ENCODE peak calls at places on chromosome 3, in eight cellular contexts. G is fibroblast of mammary gland, P is PC-3, K is brain microvascular endothelial cell, H is AG10803, L is upper lobe of right lung, W is fibroblast of the aortic adventitia, X is neural progenitor cell. V is an unnamed sample.

GRCh38 chr3:99868438-99868723 is 50.7 kb downstream of the CMSS1 start:
- DNase-seq in G (peak), W (no peak), L (no peak), K (no peak), P (peak), X (no peak), H (no peak), V (peak)

GRCh38 chr3:57864853-57865252 is 108.7 kb downstream of the SLMAP start:
- DNase-seq in L (no peak), K (peak), W (peak), G (peak), H (peak), P (peak), X (no peak), V (peak)

GRCh38 chr3:18100126-18100525 is 325.0 kb downstream of the SATB1 start:
- DNase-seq in K (no peak), P (peak), X (no peak), L (no peak), H (no peak), W (peak), G (peak), V (peak)

GRCh38 chr3:14352002-14352627 is 50.3 kb upstream of the SLC6A6 start:
- DNase-seq in P (peak), H (no peak), G (peak), K (no peak), W (no peak), L (no peak), X (no peak), V (peak)

GRCh38 chr3:11774296-11774877 is 72.3 kb downstream of the TAMM41 start:
- DNase-seq in L (peak), W (peak), P (peak), H (peak), X (peak), G (peak), K (peak), V (peak)

GRCh38 chr3:35523838-35524237 is 115.5 kb upstream of the ARPP21 start:
- DNase-seq in X (no peak), P (peak), W (peak), K (peak), H (no peak), L (no peak), G (no peak), V (peak)

GRCh38 chr3:158167737-158168469 is 58.0 kb downstream of the RSRC1 start:
- DNase-seq in G (peak), W (peak), P (peak), H (peak), L (no peak), K (peak), X (no peak), V (peak)

GRCh38 chr3:104032283-104032682 is 1334.4 kb upstream of the ALCAM start:
- DNase-seq in G (no peak), P (no peak), K (peak), W (no peak), X (no peak), H (peak), L (no peak), V (no peak)

GRCh38 chr3:107368999-107369398 is 8.2 kb upstream of the CCDC54 start:
- DNase-seq in X (no peak), G (no peak), P (no peak), W (no peak), K (no peak), H (no peak), L (no peak), V (no peak)

GRCh38 chr3:24047513-24047912 is 102.4 kb downstream of the NR1D2 start:
- DNase-seq in P (no peak), H (no peak), K (no peak), X (no peak), W (no peak), G (no peak), L (no peak), V (no peak)

GRCh38 chr3:139346771-139347170 is 3.0 kb downstream of the MRPS22 start:
- DNase-seq in K (no peak), X (no peak), P (no peak), L (no peak), W (no peak), H (no peak), G (no peak), V (no peak)

GRCh38 chr3:136276049-136276755 is 26.1 kb downstream of the PCCB start:
- DNase-seq in H (peak), W (no peak), X (no peak), K (peak), P (no peak), L (no peak), G (no peak), V (no peak)

GRCh38 chr3:140579260-140579659 is 98.6 kb upstream of the TRIM42 start:
- DNase-seq in G (no peak), P (no peak), W (no peak), X (no peak), H (no peak), L (no peak), K (no peak), V (no peak)

GRCh38 chr3:195662-196061 is 901 bp upstream of the CHL1 start:
- DNase-seq in H (no peak), L (no peak), K (no peak), G (no peak), P (no peak), W (no peak), X (peak), V (no peak)

GRCh38 chr3:15753056-15753710 is 44.6 kb downstream of the ANKRD28 start:
- DNase-seq in H (no peak), L (no peak), W (no peak), X (peak), G (no peak), P (peak), K (no peak), V (no peak)

GRCh38 chr3:133930341-133930933 is 34.8 kb upstream of the RAB6B start:
- DNase-seq in L (no peak), P (peak), K (peak), X (peak), H (peak), W (peak), G (peak), V (peak)

GRCh38 chr3:36803096-36803811 is 38.9 kb upstream of the DCLK3 start:
- DNase-seq in X (no peak), W (no peak), G (no peak), K (no peak), P (no peak), L (no peak), H (no peak), V (no peak)

DNA sequence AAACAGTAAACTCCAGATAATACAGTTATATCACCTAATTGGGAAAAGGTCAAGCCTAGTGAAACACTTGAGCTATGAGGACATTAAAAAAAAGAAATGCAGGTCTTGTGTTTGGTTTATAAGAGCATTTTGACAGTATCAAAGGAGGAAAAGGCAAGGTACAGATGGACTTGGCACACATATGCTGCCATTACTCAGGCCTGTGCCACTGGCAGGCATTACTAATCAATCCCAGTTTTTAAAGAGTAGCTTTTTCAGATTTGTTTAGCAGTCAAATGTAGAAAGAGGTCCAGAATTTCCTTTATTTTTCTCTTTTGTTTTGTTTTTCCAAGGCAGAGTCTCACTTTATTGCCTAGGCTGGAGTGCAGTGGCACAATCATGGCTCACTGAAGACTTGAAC is 38.9 kb downstream of the MDFIC2 start:
- DNase-seq in L (no peak), W (peak), P (no peak), G (peak), H (no peak), X (no peak), K (no peak), V (peak)
- H3K4me3 ChIP-seq in L (no peak), W (no peak), P (no peak), G (no peak), H (no peak), X (no peak), K (no peak), V (no peak)

GRCh38 chr3:114409291-114409690 is 115.5 kb downstream of the TIGIT start:
- DNase-seq in X (no peak), K (no peak), G (no peak), P (no peak), H (no peak), W (no peak), L (no peak), V (no peak)

GRCh38 chr3:114417265-114417664 is 123.4 kb downstream of the TIGIT start:
- DNase-seq in L (no peak), G (no peak), K (no peak), X (no peak), W (no peak), H (peak), P (no peak), V (no peak)

GRCh38 chr3:114411292-114411691 is 117.5 kb downstream of the TIGIT start:
- DNase-seq in K (no peak), X (no peak), P (no peak), L (no peak), H (peak), G (peak), W (peak), V (peak)

GRCh38 chr3:114408763-114409162 is 114.9 kb downstream of the TIGIT start:
- DNase-seq in G (peak), P (no peak), H (no peak), K (no peak), L (no peak), X (peak), W (no peak), V (no peak)

DNA sequence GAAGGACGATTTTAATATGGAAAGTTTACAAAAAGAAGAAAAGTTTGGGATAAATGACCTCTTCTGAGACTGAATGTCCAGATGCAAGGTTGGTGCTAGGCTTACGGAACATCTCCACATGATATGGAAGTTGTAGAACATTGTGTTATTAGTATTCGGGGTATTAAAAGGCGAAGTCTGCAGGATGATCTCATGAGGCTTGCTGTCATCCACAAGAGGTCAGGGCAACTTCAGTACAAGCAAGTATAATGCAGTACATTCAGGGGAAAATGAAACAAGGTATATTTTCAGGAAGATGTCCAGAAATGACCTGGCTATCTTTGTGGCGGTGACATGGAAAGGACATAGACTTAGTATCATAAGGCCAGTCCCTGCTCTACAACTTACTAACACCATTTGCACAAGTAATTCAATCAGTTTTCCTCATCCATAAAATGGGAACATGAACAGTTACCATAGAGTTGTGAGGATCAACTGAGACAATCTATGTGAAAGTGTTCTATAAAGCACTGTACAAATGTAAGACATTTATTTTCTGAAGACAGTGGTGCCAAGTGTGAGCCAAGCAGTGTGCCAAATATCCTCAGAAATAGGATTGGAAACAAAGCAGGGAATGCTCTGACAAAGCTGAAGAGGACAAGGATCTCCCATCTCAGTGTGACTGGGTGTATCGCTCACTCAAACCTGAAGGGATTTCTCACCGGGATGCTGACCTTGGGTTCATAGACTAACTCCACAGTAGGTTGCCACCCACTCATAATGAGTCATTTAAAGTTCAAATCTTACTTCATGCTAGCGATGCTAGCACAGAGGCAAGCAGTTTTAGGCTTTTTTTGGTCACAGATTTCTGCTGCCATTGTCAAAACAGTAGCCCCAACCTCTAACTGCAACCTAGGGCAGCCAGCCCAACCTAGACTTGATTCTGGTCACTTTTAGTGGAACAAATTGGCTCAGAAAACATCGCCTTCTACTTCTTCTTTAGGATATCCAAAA is 118.3 kb downstream of the TIGIT start:
- DNase-seq in W (peak), P (peak), G (peak), X (no peak), H (peak), K (peak), L (no peak), V (peak)
- H3K4me3 ChIP-seq in W (no peak), P (no peak), G (no peak), X (no peak), H (no peak), K (no peak), L (no peak), V (no peak)

GRCh38 chr3:189519458-189519857 is 111.7 kb upstream of the TP63 start:
- DNase-seq in K (no peak), G (no peak), W (no peak), P (no peak), H (no peak), X (no peak), L (no peak), V (no peak)

GRCh38 chr3:189517981-189518380 is 113.2 kb upstream of the TP63 start:
- DNase-seq in W (no peak), L (no peak), H (no peak), K (no peak), X (no peak), G (no peak), P (no peak), V (no peak)

GRCh38 chr3:189512824-189513223 is 118.4 kb upstream of the TP63 start:
- DNase-seq in P (no peak), X (no peak), G (no peak), L (no peak), H (no peak), K (no peak), W (no peak), V (no peak)

GRCh38 chr3:189513281-189514151 is 117.7 kb upstream of the TP63 start:
- DNase-seq in L (no peak), H (no peak), K (no peak), P (peak), W (no peak), G (no peak), X (no peak), V (no peak)

GRCh38 chr3:189515916-189516531 is 115.2 kb upstream of the TP63 start:
- DNase-seq in H (peak), W (no peak), L (no peak), P (no peak), X (no peak), K (no peak), G (peak), V (no peak)
- H3K4me3 ChIP-seq in H (no peak), W (no peak), L (no peak), P (no peak), X (no peak), K (no peak), G (no peak), V (no peak)

GRCh38 chr3:4395448-4395847 is 71.6 kb downstream of the SUMF1 start:
- DNase-seq in L (no peak), W (no peak), X (no peak), H (no peak), P (no peak), K (peak), G (no peak), V (no peak)

GRCh38 chr3:4392992-4393391 is 74.1 kb downstream of the SUMF1 start:
- DNase-seq in L (no peak), W (no peak), P (no peak), H (no peak), X (no peak), G (no peak), K (no peak), V (no peak)

GRCh38 chr3:4394048-4394447 is 73.0 kb downstream of the SUMF1 start:
- DNase-seq in G (peak), K (peak), W (no peak), P (no peak), H (no peak), X (no peak), L (no peak), V (peak)

GRCh38 chr3:4396006-4396405 is 71.1 kb downstream of the SUMF1 start:
- DNase-seq in K (no peak), L (no peak), G (no peak), P (no peak), H (no peak), W (no peak), X (no peak), V (no peak)

GRCh38 chr3:4394567-4394966 is 72.5 kb downstream of the SUMF1 start:
- DNase-seq in L (no peak), P (no peak), H (no peak), W (no peak), K (no peak), X (no peak), G (no peak), V (no peak)
- H3K4me3 ChIP-seq in L (no peak), P (no peak), H (no peak), W (no peak), K (no peak), X (no peak), G (no peak), V (no peak)

DNA sequence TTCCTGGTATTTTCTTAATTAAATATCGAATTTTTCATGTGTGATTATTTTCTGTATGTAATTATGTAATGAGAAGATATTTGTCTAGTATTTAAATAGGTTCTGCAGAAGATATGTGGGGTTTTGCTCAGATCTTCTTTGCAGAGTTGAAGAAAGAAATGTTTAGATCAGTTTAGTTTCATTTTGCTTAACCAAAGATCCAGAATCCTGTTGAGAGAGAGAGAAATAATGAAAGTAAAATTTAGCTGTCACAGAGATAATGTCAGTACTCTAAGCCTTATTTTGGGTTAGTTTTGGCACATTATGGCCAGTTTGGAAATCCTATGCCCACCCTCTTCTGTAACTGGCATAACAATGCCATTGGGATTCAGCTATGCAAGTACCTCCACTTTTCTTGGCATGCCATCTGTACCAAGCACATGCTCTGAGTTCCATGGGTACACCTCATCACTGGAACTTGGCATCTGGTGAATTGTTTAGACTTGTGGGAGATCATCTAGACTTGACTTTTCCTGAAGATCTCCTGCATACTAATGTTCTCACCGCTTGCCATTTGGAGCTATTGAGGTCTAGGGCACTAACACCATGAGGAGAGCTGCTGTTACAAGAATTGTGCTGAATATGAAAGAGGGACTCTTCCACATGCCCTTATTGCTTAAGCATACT is 30.9 kb downstream of the PLSCR1 start:
- DNase-seq in P (no peak), G (no peak), K (no peak), X (no peak), H (peak), W (no peak), L (no peak), V (no peak)
- H3K4me3 ChIP-seq in P (no peak), G (no peak), K (no peak), X (no peak), H (no peak), W (no peak), L (no peak), V (no peak)

V was measured in cardiac fibroblast.